ENCODE peak calls at places on chromosomes 4 and X, in nine cellular contexts. I, H, L, S, B, M, Y, K and C are unnamed samples.
A peak's percentile ranks its signal among the peaks of the same experiment; 100 is the strongest.

GRCh38 chr4:139524062-139524631 is 31.9 kb downstream of the SETD7 start:
- DNase-seq in M (no peak), I (no peak), K (no peak), S (peak; percentile 41), H (no peak), B (no peak), L (no peak), Y (no peak), C (no peak)

GRCh38 chrX:13383907-13384306 is 64.1 kb upstream of the ATXN3L start:
- DNase-seq in K (no peak), I (no peak), M (no peak), B (no peak), H (no peak), L (no peak), Y (no peak), S (no peak), C (no peak)

GRCh38 chrX:153406903-153407302 is 4.4 kb upstream of the ZFP92 start:
- DNase-seq in L (no peak), B (no peak), M (no peak), K (no peak), H (no peak), Y (no peak), I (no peak), S (no peak), C (no peak)

GRCh38 chrX:17738002-17738713 is 865 bp downstream of the SCML1 start:
- DNase-seq in Y (peak; percentile 25), B (peak; percentile 41), S (peak; percentile 52), H (peak; percentile 14), K (peak; percentile 52), M (peak; percentile 50), L (peak; percentile 55), I (peak; percentile 58), C (peak; percentile 58)

GRCh38 chr4:138804705-138805104 is 210.9 kb upstream of the NOCT start:
- DNase-seq in I (no peak), K (no peak), B (no peak), Y (no peak), S (peak; percentile 27), H (no peak), M (peak; percentile 19), L (peak; percentile 28), C (no peak)

GRCh38 chr4:110361921-110362320 is 114.0 kb upstream of the ENPEP start:
- DNase-seq in I (no peak), L (no peak), Y (no peak), H (no peak), B (no peak), M (peak; percentile 53), S (peak; percentile 93), K (no peak), C (no peak)

GRCh38 chr4:155403886-155404285 is 27.1 kb upstream of the MAP9 start:
- DNase-seq in L (no peak), M (peak; percentile 50), B (no peak), Y (no peak), K (no peak), H (peak; percentile 8), S (peak; percentile 37), I (no peak), C (no peak)

GRCh38 chr4:139593091-139593564 is 37.1 kb upstream of the SETD7 start:
- DNase-seq in Y (no peak), H (no peak), I (no peak), L (no peak), K (no peak), S (peak; percentile 93), M (peak; percentile 99), B (no peak), C (no peak)

GRCh38 chr4:123452585-123452984 is 56.0 kb downstream of the SPRY1 start:
- DNase-seq in K (no peak), H (no peak), M (no peak), S (peak; percentile 87), I (no peak), B (peak; percentile 81), L (peak; percentile 63), Y (peak; percentile 26), C (peak; percentile 33)

GRCh38 chrX:49153467-49153866 is 9.1 kb upstream of the MAGIX start:
- DNase-seq in I (no peak), L (no peak), S (no peak), Y (no peak), B (no peak), M (no peak), H (no peak), K (no peak), C (no peak)

GRCh38 chr4:186792994-186793393 is 69.3 kb upstream of the FAT1 start:
- DNase-seq in Y (no peak), S (peak; percentile 61), K (no peak), H (no peak), I (no peak), M (no peak), L (no peak), B (no peak), C (no peak)

GRCh38 chr4:173509031-173510001 is 20.7 kb downstream of the HAND2 start:
- DNase-seq in K (no peak), L (peak; percentile 90), I (peak; percentile 81), M (peak; percentile 70), H (no peak), Y (no peak), S (peak; percentile 34), B (no peak), C (no peak)

GRCh38 chrX:53594354-53594753 is 92.2 kb downstream of the HUWE1 start:
- DNase-seq in K (no peak), M (no peak), S (peak; percentile 59), L (no peak), B (no peak), H (no peak), I (no peak), Y (no peak), C (no peak)

GRCh38 chr4:118947095-118947494 is 58.4 kb downstream of the SYNPO2 start:
- DNase-seq in Y (no peak), L (no peak), H (no peak), S (no peak), M (no peak), I (no peak), B (no peak), K (no peak), C (no peak)

GRCh38 chr4:118950224-118950623 is 61.6 kb downstream of the SYNPO2 start:
- DNase-seq in S (no peak), B (no peak), K (no peak), H (no peak), L (no peak), M (no peak), I (no peak), Y (no peak), C (no peak)

GRCh38 chr4:118953276-118953675 is 64.6 kb downstream of the SYNPO2 start:
- DNase-seq in K (no peak), Y (no peak), S (peak; percentile 61), L (no peak), H (no peak), I (no peak), M (no peak), B (no peak), C (no peak)

GRCh38 chr4:118950929-118951570 is 62.4 kb downstream of the SYNPO2 start:
- DNase-seq in I (no peak), S (no peak), Y (no peak), K (no peak), B (no peak), M (no peak), L (no peak), H (no peak), C (no peak)

DNA sequence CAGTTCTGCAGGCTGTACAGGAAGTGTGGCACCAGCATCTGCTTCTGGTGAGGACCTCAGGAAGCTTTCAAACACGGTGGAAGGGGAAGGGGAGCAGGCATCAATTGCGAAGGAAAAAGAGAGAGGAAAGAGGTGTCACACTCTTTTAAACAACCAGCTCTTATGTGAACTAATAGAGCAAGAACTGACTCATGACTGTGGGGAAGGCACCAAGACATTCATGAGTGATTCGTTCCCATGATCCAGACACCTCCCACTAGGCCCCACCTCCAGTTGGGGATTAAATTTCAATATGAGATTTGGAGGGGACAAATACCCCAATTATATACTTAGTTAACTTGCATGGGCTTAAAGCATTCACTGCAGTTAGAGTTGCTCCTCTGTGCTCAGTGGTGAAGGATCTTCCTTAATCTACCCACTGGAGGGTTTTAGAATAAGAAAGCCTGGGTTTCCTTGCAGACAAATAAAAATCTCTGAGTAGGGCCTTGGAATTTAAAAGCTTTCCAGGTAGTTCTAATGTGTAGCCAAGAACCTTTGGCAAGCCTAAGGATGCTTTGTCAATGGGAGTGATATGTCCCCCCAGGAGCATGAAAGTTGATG is 60.0 kb downstream of the SYNPO2 start:
- DNase-seq in K (no peak), S (no peak), H (no peak), L (no peak), B (no peak), I (no peak), Y (no peak), M (no peak), C (no peak)
- H3K4me1 ChIP-seq in K (no peaks in the 10 kb centered on the region), S (no peaks in the 10 kb centered on the region), H (no peaks in the 10 kb centered on the region), L (peaks cover 4% of the 10 kb centered on the region), B (peaks cover 33% of the 10 kb centered on the region), I (no peaks in the 10 kb centered on the region), Y (no peaks in the 10 kb centered on the region), M (no peaks in the 10 kb centered on the region), C (no peaks in the 10 kb centered on the region)

DNA sequence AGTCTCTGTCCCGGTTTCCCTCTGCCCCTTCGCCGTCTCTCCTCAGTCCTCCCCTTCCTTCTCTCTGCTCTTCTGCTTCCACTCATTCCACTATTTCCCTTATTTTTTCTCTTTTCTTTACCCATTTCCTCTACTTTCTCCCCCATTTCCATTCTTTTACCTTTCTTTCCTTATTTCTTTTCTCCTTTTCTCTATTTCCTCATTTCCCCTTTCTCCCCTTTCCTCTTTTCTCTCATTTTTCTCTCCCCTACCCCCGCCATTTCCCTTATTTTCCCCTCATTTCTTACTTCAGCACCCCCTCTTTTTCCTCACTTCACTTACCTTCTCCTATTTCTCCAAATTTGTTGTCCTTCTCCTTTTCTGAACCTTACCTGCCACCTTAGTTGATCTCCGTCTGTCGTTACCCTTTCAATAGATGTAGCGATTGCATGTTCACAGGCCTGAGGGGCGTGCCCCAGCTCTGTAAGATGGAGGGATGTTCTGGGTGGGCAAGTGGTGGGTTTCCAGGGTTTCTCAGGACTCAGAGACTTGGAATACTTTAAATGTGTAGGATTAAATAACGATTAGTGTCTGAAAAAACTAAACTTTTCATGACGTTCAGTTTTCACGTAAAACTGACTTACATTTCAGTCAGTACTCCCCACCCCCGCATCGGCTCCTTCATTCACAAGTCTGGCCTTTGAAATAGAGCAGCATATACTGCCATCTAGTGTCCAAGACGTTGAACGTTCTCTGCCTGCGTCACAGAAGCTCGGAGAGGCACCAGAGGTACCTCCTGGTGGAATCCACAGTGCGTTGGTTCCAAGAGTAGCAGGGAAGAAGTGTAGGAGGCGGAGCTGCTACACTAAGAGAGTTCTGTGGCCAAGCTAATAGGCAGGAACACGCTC is 641 bp upstream of the NCBP2L start:
- DNase-seq in Y (peak; percentile 86), M (peak; percentile 94), B (peak; percentile 89), I (peak; percentile 77), H (peak; percentile 70), K (peak; percentile 69), S (peak; percentile 80), L (peak; percentile 91), C (peak; percentile 90)
- H3K4me3 ChIP-seq in Y (peak overlapping the region; percentile 38), M (no peak overlapping the region), B (peak overlapping the region; percentile 70), I (peak overlapping the region; percentile 69), H (no peak overlapping the region), K (peak overlapping the region; percentile 55), S (peak overlapping the region; percentile 28), L (peak overlapping the region; percentile 60), C (no peak overlapping the region)

GRCh38 chr4:158827475-158828085 is 58.8 kb downstream of the FNIP2 start:
- DNase-seq in M (peak; percentile 67), H (no peak), K (no peak), S (no peak), I (no peak), Y (no peak), L (peak; percentile 45), B (no peak), C (no peak)
- H3K27ac ChIP-seq in M (no peak overlapping the region), H (no peak overlapping the region), K (no peak overlapping the region), S (no peak overlapping the region), I (peak overlapping the region; percentile 77), Y (peak overlapping the region; percentile 52), L (peak overlapping the region; percentile 77), B (no peak overlapping the region), C (peak overlapping the region; percentile 82)

GRCh38 chrX:65098851-65099250 is 122.6 kb upstream of the ZC4H2 start:
- DNase-seq in Y (no peak), I (no peak), H (no peak), M (no peak), L (no peak), K (no peak), B (no peak), S (no peak), C (no peak)
- H3K4me1 ChIP-seq in Y (no peaks in the 10 kb centered on the region), I (no peaks in the 10 kb centered on the region), H (no peaks in the 10 kb centered on the region), M (no peaks in the 10 kb centered on the region), L (no peaks in the 10 kb centered on the region), K (no peaks in the 10 kb centered on the region), B (no peaks in the 10 kb centered on the region), S (no peaks in the 10 kb centered on the region), C (no peaks in the 10 kb centered on the region)